ENCODE peak calls at places on chromosome 7, in six cellular contexts. One of them, this sample, is unnamed. For H3K36me3, the result is how much of the 10 kb centered on the place peaks cover.

GRCh38 chr7:117711556-117711955 is 161.7 kb downstream of the CTTNBP2 start:
- DNase-seq in astrocyte: no peak
- DNase-seq in stomach: no peak
- DNase-seq in HepG2: no peak
- DNase-seq in GM23338: no peak
- DNase-seq in aorta: no peak
- DNase-seq in this sample: no peak

GRCh38 chr7:2483495-2483894 is 7.3 kb upstream of the GRIFIN start:
- DNase-seq in HepG2: no peak
- DNase-seq in astrocyte: no peak
- DNase-seq in aorta: no peak
- DNase-seq in GM23338: no peak
- DNase-seq in stomach: no peak
- DNase-seq in this sample: no peak

GRCh38 chr7:95427123-95427522 is 7.7 kb downstream of the PON2 start:
- DNase-seq in aorta: no peak
- DNase-seq in GM23338: peak
- DNase-seq in HepG2: no peak
- DNase-seq in astrocyte: no peak
- DNase-seq in stomach: no peak
- DNase-seq in this sample: no peak

GRCh38 chr7:72435913-72436480 is 23.9 kb upstream of the CALN1 start:
- DNase-seq in astrocyte: no peak
- DNase-seq in stomach: no peak
- DNase-seq in HepG2: no peak
- DNase-seq in aorta: no peak
- DNase-seq in GM23338: no peak
- DNase-seq in this sample: no peak

GRCh38 chr7:117639966-117640365 is 160.1 kb downstream of the CFTR start:
- DNase-seq in stomach: no peak
- DNase-seq in aorta: no peak
- DNase-seq in astrocyte: no peak
- DNase-seq in HepG2: no peak
- DNase-seq in GM23338: no peak
- DNase-seq in this sample: no peak

GRCh38 chr7:50657912-50658311 is 92.7 kb upstream of the DDC start:
- DNase-seq in astrocyte: no peak
- DNase-seq in aorta: peak
- DNase-seq in HepG2: no peak
- DNase-seq in GM23338: no peak
- DNase-seq in stomach: no peak
- DNase-seq in this sample: no peak

GRCh38 chr7:116726713-116727431 is 54.9 kb downstream of the MET start:
- DNase-seq in stomach: no peak
- DNase-seq in HepG2: no peak
- DNase-seq in astrocyte: no peak
- DNase-seq in GM23338: no peak
- DNase-seq in aorta: no peak
- DNase-seq in this sample: no peak

GRCh38 chr7:85074016-85074415 is 112.8 kb downstream of the SEMA3D start:
- DNase-seq in astrocyte: no peak
- DNase-seq in GM23338: no peak
- DNase-seq in stomach: no peak
- DNase-seq in HepG2: no peak
- DNase-seq in aorta: no peak
- DNase-seq in this sample: no peak

GRCh38 chr7:145031162-145031561 is 195.3 kb upstream of the TPK1 start:
- DNase-seq in HepG2: no peak
- DNase-seq in stomach: no peak
- DNase-seq in astrocyte: no peak
- DNase-seq in aorta: no peak
- DNase-seq in GM23338: no peak
- DNase-seq in this sample: no peak

GRCh38 chr7:84841809-84842208 is 345.0 kb downstream of the SEMA3D start:
- DNase-seq in GM23338: no peak
- DNase-seq in stomach: no peak
- DNase-seq in HepG2: no peak
- DNase-seq in aorta: no peak
- DNase-seq in astrocyte: peak
- DNase-seq in this sample: no peak

GRCh38 chr7:69684955-69685631 is 86.8 kb downstream of the AUTS2 start:
- DNase-seq in aorta: no peak
- DNase-seq in astrocyte: no peak
- DNase-seq in stomach: no peak
- DNase-seq in HepG2: no peak
- DNase-seq in GM23338: no peak
- DNase-seq in this sample: no peak

GRCh38 chr7:50921114-50921513 is 138.4 kb upstream of the GRB10 start:
- DNase-seq in stomach: no peak
- DNase-seq in HepG2: no peak
- DNase-seq in astrocyte: no peak
- DNase-seq in aorta: no peak
- DNase-seq in GM23338: no peak
- DNase-seq in this sample: peak

GRCh38 chr7:152459724-152460251 is 24.0 kb upstream of the KMT2C start:
- DNase-seq in aorta: no peak
- DNase-seq in stomach: no peak
- DNase-seq in HepG2: no peak
- DNase-seq in astrocyte: no peak
- DNase-seq in GM23338: no peak
- DNase-seq in this sample: no peak

GRCh38 chr7:151249034-151249731 is 689 bp upstream of the SMARCD3 start:
- DNase-seq in GM23338: peak
- DNase-seq in stomach: peak
- DNase-seq in HepG2: no peak
- DNase-seq in astrocyte: peak
- DNase-seq in aorta: peak
- DNase-seq in this sample: peak

GRCh38 chr7:48244902-48245301 is 73.6 kb downstream of the ABCA13 start:
- DNase-seq in aorta: no peak
- DNase-seq in GM23338: no peak
- DNase-seq in astrocyte: peak
- DNase-seq in HepG2: no peak
- DNase-seq in stomach: no peak
- DNase-seq in this sample: no peak

GRCh38 chr7:78443811-78444210 is 645.2 kb downstream of the PHTF2 start:
- DNase-seq in GM23338: peak
- DNase-seq in HepG2: no peak
- DNase-seq in stomach: no peak
- DNase-seq in aorta: no peak
- DNase-seq in astrocyte: no peak
- DNase-seq in this sample: no peak

GRCh38 chr7:102469351-102469971 is 4.7 kb downstream of the LRWD1 start:
- DNase-seq in stomach: no peak
- DNase-seq in GM23338: no peak
- DNase-seq in HepG2: no peak
- DNase-seq in aorta: peak
- DNase-seq in astrocyte: no peak
- DNase-seq in this sample: no peak

GRCh38 chr7:66529889-66530615 is 98.6 kb upstream of the KCTD7 start:
- DNase-seq in HepG2: no peak
- DNase-seq in GM23338: peak
- DNase-seq in aorta: no peak
- DNase-seq in stomach: no peak
- DNase-seq in astrocyte: peak
- DNase-seq in this sample: no peak

GRCh38 chr7:37758467-37758866 is 74.9 kb downstream of the GPR141 start:
- DNase-seq in GM23338: no peak
- DNase-seq in stomach: no peak
- DNase-seq in astrocyte: no peak
- DNase-seq in aorta: no peak
- DNase-seq in HepG2: no peak
- DNase-seq in this sample: no peak

GRCh38 chr7:1668932-1669485 is 1.1 kb upstream of the ELFN1 start:
- DNase-seq in HepG2: no peak
- DNase-seq in aorta: peak
- DNase-seq in GM23338: peak
- DNase-seq in astrocyte: peak
- DNase-seq in stomach: no peak
- DNase-seq in this sample: no peak

GRCh38 chr7:149196705-149197171 is 1.4 kb downstream of the ZNF282 start:
- DNase-seq in aorta: no peak
- DNase-seq in astrocyte: no peak
- DNase-seq in stomach: no peak
- DNase-seq in HepG2: peak
- DNase-seq in GM23338: peak
- DNase-seq in this sample: peak

GRCh38 chr7:36289833-36290661 is 99.6 kb upstream of the ANLN start:
- DNase-seq in HepG2: peak
- DNase-seq in aorta: no peak
- DNase-seq in astrocyte: peak
- DNase-seq in stomach: peak
- DNase-seq in GM23338: no peak
- DNase-seq in this sample: peak

GRCh38 chr7:39691821-39692220 is 68.4 kb downstream of the RALA start:
- DNase-seq in stomach: no peak
- DNase-seq in HepG2: no peak
- DNase-seq in GM23338: no peak
- DNase-seq in aorta: no peak
- DNase-seq in astrocyte: peak
- DNase-seq in this sample: no peak

GRCh38 chr7:102974366-102975236 is 61.8 kb downstream of the LRRC17 start:
- DNase-seq in astrocyte: no peak
- DNase-seq in stomach: no peak
- DNase-seq in aorta: no peak
- DNase-seq in HepG2: no peak
- DNase-seq in GM23338: peak
- DNase-seq in this sample: no peak

GRCh38 chr7:3154881-3155494 is 111.3 kb upstream of the CARD11 start:
- DNase-seq in HepG2: peak
- DNase-seq in stomach: peak
- DNase-seq in aorta: peak
- DNase-seq in astrocyte: no peak
- DNase-seq in GM23338: peak
- DNase-seq in this sample: peak

GRCh38 chr7:123916240-123916724 is 8.8 kb upstream of the SPAM1 start:
- DNase-seq in stomach: no peak
- DNase-seq in astrocyte: peak
- DNase-seq in HepG2: peak
- DNase-seq in aorta: no peak
- DNase-seq in GM23338: peak
- DNase-seq in this sample: peak

GRCh38 chr7:1956611-1957470 is 275.9 kb downstream of the MAD1L1 start:
- DNase-seq in GM23338: no peak
- DNase-seq in astrocyte: no peak
- DNase-seq in stomach: no peak
- DNase-seq in aorta: no peak
- DNase-seq in HepG2: no peak
- DNase-seq in this sample: no peak

GRCh38 chr7:157426463-157427301 is 89.9 kb downstream of the DNAJB6 start:
- DNase-seq in stomach: no peak
- DNase-seq in GM23338: no peak
- DNase-seq in aorta: peak
- DNase-seq in astrocyte: no peak
- DNase-seq in HepG2: no peak
- DNase-seq in this sample: no peak

GRCh38 chr7:143389316-143390097 is 8.4 kb downstream of the ZYX start:
- DNase-seq in astrocyte: no peak
- DNase-seq in aorta: peak
- DNase-seq in stomach: no peak
- DNase-seq in GM23338: no peak
- DNase-seq in HepG2: no peak
- DNase-seq in this sample: no peak
- H3K36me3 ChIP-seq in astrocyte: half or more
- H3K36me3 ChIP-seq in aorta: under half
- H3K36me3 ChIP-seq in stomach: half or more
- H3K36me3 ChIP-seq in GM23338: under half
- H3K36me3 ChIP-seq in HepG2: under half
- H3K36me3 ChIP-seq in this sample: under half

DNA sequence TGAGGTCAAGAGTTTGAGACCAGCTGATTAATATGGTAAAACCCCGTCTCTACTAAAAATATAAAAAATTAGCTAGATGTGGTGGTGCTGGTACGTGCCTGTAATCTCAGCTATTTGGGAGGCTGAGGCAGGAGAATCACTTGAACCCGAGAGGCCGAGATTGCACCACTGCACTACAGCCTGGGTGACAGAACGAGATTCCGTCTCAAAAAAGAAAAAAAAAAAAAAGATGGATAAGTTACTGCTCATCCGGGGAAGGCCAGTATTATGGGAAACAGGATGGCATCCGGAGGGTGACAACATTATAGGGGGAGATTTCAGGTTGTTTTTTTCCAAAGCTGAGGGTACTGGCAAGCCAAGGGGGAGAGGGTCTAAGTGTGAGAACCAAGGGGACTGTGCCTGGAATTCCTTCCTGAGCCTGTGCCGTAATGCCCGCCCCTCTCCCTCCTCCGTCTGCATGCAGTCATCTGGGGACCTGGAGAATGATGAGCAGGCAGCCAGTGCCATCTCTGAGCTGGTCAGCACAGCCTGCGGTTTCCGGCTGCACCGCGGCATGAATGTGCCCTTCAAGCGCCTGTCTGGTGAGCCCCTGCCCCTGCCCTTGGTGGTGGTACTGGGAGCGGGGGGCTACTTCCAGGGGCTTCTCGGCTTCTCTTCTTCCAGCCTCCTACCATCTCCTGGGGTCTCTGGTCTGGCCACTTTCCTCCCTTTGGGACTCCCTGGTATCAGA is 4.4 kb downstream of the LAMTOR4 start:
- DNase-seq in aorta: no peak
- DNase-seq in stomach: no peak
- DNase-seq in GM23338: no peak
- DNase-seq in HepG2: no peak
- DNase-seq in astrocyte: no peak
- DNase-seq in this sample: no peak
- H3K36me3 ChIP-seq in aorta: under half
- H3K36me3 ChIP-seq in stomach: half or more
- H3K36me3 ChIP-seq in GM23338: under half
- H3K36me3 ChIP-seq in HepG2: under half
- H3K36me3 ChIP-seq in astrocyte: under half
- H3K36me3 ChIP-seq in this sample: under half

DNA sequence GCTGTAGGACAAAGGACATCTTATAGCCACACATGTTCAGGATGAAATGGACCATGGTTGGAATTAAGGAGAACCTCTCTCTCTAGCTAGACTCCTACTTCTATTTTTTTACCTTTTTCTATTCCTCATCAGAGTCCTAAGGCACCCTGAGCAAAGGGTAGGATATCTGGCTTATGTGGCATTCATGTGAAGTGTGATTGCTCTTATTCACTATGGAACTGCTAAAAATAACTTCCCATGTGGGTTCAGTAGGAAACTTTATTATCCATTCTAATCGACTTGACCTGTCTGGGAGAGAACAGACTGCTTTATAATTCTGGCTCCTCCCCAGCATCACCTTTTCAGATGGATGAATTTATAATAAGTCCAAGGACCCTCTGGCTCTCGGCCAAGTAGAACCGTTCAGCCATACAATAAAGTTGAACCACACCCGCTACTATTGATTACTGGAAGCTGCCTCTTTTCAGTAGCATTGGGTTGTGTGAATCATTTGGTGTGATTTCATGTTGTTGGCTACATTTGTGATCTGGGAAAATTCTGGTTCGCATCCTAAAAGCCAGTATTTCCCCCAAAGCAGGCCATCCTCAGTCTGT is 117.5 kb downstream of the NRF1 start:
- DNase-seq in GM23338: no peak
- DNase-seq in stomach: no peak
- DNase-seq in HepG2: no peak
- DNase-seq in aorta: no peak
- DNase-seq in astrocyte: no peak
- DNase-seq in this sample: peak
- H3K36me3 ChIP-seq in GM23338: under half
- H3K36me3 ChIP-seq in stomach: half or more
- H3K36me3 ChIP-seq in HepG2: under half
- H3K36me3 ChIP-seq in aorta: under half
- H3K36me3 ChIP-seq in astrocyte: under half
- H3K36me3 ChIP-seq in this sample: under half

GRCh38 chr7:139592801-139593461 is 69.4 kb downstream of the CLEC2L start:
- DNase-seq in GM23338: no peak
- DNase-seq in stomach: peak
- DNase-seq in aorta: no peak
- DNase-seq in astrocyte: no peak
- DNase-seq in HepG2: no peak
- DNase-seq in this sample: no peak
- H3K36me3 ChIP-seq in GM23338: under half
- H3K36me3 ChIP-seq in stomach: half or more
- H3K36me3 ChIP-seq in aorta: under half
- H3K36me3 ChIP-seq in astrocyte: half or more
- H3K36me3 ChIP-seq in HepG2: half or more
- H3K36me3 ChIP-seq in this sample: under half

This sample was measured in small intestine.